ENCODE peak calls at places on chromosomes 11 and 22, in nine cellular contexts. One of them, this sample, is unnamed.

GRCh38 chr11:129315781-129316579 is 59.7 kb upstream of the BARX2 start:
- DNase-seq in colonic mucosa: peak
- DNase-seq in uterus: no peak
- DNase-seq in spleen: no peak
- DNase-seq in CD8-positive, alpha-beta T cell: no peak
- DNase-seq in ovary: no peak
- DNase-seq in left ventricle myocardium inferior: no peak
- DNase-seq in coronary artery: no peak
- DNase-seq in upper lobe of right lung: peak
- DNase-seq in this sample: no peak

GRCh38 chr11:503179-503981 is 3.7 kb downstream of the RNH1 start:
- DNase-seq in CD8-positive, alpha-beta T cell: no peak
- DNase-seq in left ventricle myocardium inferior: peak
- DNase-seq in coronary artery: peak
- DNase-seq in upper lobe of right lung: peak
- DNase-seq in ovary: peak
- DNase-seq in uterus: peak
- DNase-seq in colonic mucosa: peak
- DNase-seq in spleen: peak
- DNase-seq in this sample: no peak

GRCh38 chr22:46226577-46226976 is 23.5 kb downstream of the CDPF1 start:
- DNase-seq in coronary artery: no peak
- DNase-seq in uterus: no peak
- DNase-seq in left ventricle myocardium inferior: no peak
- DNase-seq in ovary: no peak
- DNase-seq in upper lobe of right lung: no peak
- DNase-seq in spleen: no peak
- DNase-seq in colonic mucosa: no peak
- DNase-seq in CD8-positive, alpha-beta T cell: no peak
- DNase-seq in this sample: no peak

GRCh38 chr11:105937738-105938137 is 84.3 kb downstream of the MSANTD4 start:
- DNase-seq in coronary artery: no peak
- DNase-seq in upper lobe of right lung: no peak
- DNase-seq in ovary: no peak
- DNase-seq in uterus: no peak
- DNase-seq in spleen: no peak
- DNase-seq in colonic mucosa: no peak
- DNase-seq in CD8-positive, alpha-beta T cell: no peak
- DNase-seq in left ventricle myocardium inferior: no peak
- DNase-seq in this sample: no peak

GRCh38 chr22:30861688-30862552 is 106.7 kb downstream of the MORC2 start:
- DNase-seq in spleen: peak
- DNase-seq in coronary artery: no peak
- DNase-seq in left ventricle myocardium inferior: no peak
- DNase-seq in upper lobe of right lung: peak
- DNase-seq in CD8-positive, alpha-beta T cell: no peak
- DNase-seq in uterus: no peak
- DNase-seq in ovary: no peak
- DNase-seq in colonic mucosa: no peak
- DNase-seq in this sample: no peak

GRCh38 chr11:130145975-130146776 is 13.4 kb upstream of the ST14 start:
- DNase-seq in spleen: no peak
- DNase-seq in coronary artery: peak
- DNase-seq in CD8-positive, alpha-beta T cell: no peak
- DNase-seq in colonic mucosa: peak
- DNase-seq in ovary: no peak
- DNase-seq in uterus: no peak
- DNase-seq in left ventricle myocardium inferior: peak
- DNase-seq in upper lobe of right lung: peak
- DNase-seq in this sample: no peak

GRCh38 chr11:123235687-123236261 is 40.7 kb upstream of the CLMP start:
- DNase-seq in ovary: peak
- DNase-seq in upper lobe of right lung: no peak
- DNase-seq in CD8-positive, alpha-beta T cell: no peak
- DNase-seq in spleen: no peak
- DNase-seq in left ventricle myocardium inferior: no peak
- DNase-seq in uterus: peak
- DNase-seq in coronary artery: no peak
- DNase-seq in colonic mucosa: no peak
- DNase-seq in this sample: no peak

GRCh38 chr22:30191049-30191701 is 55.4 kb downstream of the LIF start:
- DNase-seq in colonic mucosa: no peak
- DNase-seq in ovary: no peak
- DNase-seq in CD8-positive, alpha-beta T cell: no peak
- DNase-seq in left ventricle myocardium inferior: no peak
- DNase-seq in uterus: no peak
- DNase-seq in spleen: no peak
- DNase-seq in coronary artery: no peak
- DNase-seq in upper lobe of right lung: no peak
- DNase-seq in this sample: no peak

GRCh38 chr11:13434247-13435205 is 28.5 kb downstream of the BTBD10 start:
- DNase-seq in colonic mucosa: no peak
- DNase-seq in CD8-positive, alpha-beta T cell: no peak
- DNase-seq in ovary: no peak
- DNase-seq in uterus: no peak
- DNase-seq in left ventricle myocardium inferior: no peak
- DNase-seq in coronary artery: no peak
- DNase-seq in upper lobe of right lung: no peak
- DNase-seq in spleen: no peak
- DNase-seq in this sample: no peak

GRCh38 chr22:40037320-40037719 is 42.6 kb downstream of the FAM83F start:
- DNase-seq in colonic mucosa: no peak
- DNase-seq in CD8-positive, alpha-beta T cell: no peak
- DNase-seq in left ventricle myocardium inferior: no peak
- DNase-seq in coronary artery: no peak
- DNase-seq in ovary: no peak
- DNase-seq in spleen: peak
- DNase-seq in uterus: no peak
- DNase-seq in upper lobe of right lung: no peak
- DNase-seq in this sample: no peak

GRCh38 chr22:40035351-40035750 is 40.6 kb downstream of the FAM83F start:
- DNase-seq in spleen: peak
- DNase-seq in CD8-positive, alpha-beta T cell: no peak
- DNase-seq in colonic mucosa: no peak
- DNase-seq in left ventricle myocardium inferior: no peak
- DNase-seq in coronary artery: no peak
- DNase-seq in upper lobe of right lung: no peak
- DNase-seq in uterus: no peak
- DNase-seq in ovary: no peak
- DNase-seq in this sample: no peak

GRCh38 chr22:40039482-40039881 is 44.7 kb downstream of the FAM83F start:
- DNase-seq in left ventricle myocardium inferior: no peak
- DNase-seq in CD8-positive, alpha-beta T cell: no peak
- DNase-seq in coronary artery: no peak
- DNase-seq in uterus: no peak
- DNase-seq in ovary: no peak
- DNase-seq in spleen: no peak
- DNase-seq in colonic mucosa: no peak
- DNase-seq in upper lobe of right lung: peak
- DNase-seq in this sample: no peak

GRCh38 chr22:40036126-40036525 is 41.4 kb downstream of the FAM83F start:
- DNase-seq in left ventricle myocardium inferior: no peak
- DNase-seq in uterus: no peak
- DNase-seq in colonic mucosa: no peak
- DNase-seq in coronary artery: no peak
- DNase-seq in CD8-positive, alpha-beta T cell: no peak
- DNase-seq in spleen: no peak
- DNase-seq in upper lobe of right lung: no peak
- DNase-seq in ovary: no peak
- DNase-seq in this sample: no peak

DNA sequence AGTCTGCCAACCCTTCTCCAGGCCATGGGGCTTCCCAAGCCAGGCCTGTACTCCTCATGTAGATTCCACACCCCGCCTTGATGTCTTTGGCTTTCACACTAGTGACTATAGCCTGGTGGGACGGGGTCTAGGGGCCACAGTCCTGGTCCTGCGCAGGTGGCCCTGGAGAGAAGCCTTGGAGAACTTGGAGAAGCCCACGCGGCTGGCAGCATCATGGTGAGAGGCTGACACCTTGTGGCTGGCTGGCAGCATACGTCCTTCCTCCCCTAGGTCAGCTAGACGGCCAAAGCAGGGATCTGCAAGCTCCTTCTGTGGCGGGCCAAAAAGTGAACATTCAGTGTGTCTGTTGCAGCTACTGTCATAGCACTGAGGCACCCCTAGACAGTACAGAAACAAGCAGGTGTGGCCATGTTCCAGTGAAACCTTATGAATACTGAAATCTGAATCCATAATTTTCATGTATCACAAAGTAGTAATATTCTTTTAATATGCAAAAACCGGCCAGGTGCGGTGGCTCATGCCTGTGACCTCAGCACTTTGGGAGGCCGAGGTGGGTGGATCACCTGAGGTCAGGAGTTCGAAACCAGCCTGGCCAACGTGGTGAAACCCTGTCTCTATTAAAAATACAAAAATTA is 42.0 kb downstream of the FAM83F start:
- DNase-seq in left ventricle myocardium inferior: peak
- DNase-seq in spleen: peak
- DNase-seq in upper lobe of right lung: peak
- DNase-seq in uterus: no peak
- DNase-seq in colonic mucosa: peak
- DNase-seq in CD8-positive, alpha-beta T cell: peak
- DNase-seq in coronary artery: peak
- DNase-seq in ovary: no peak
- DNase-seq in this sample: peak
- TF ChIP-seq CTCF in left ventricle myocardium inferior: peak
- TF ChIP-seq CTCF in spleen: peak
- TF ChIP-seq CTCF in upper lobe of right lung: peak
- TF ChIP-seq CTCF in uterus: peak
- TF ChIP-seq CTCF in colonic mucosa: peak
- TF ChIP-seq CTCF in CD8-positive, alpha-beta T cell: peak
- TF ChIP-seq CTCF in coronary artery: no peak
- TF ChIP-seq CTCF in ovary: no peak
- TF ChIP-seq CTCF in this sample: peak

GRCh38 chr11:61752925-61753551 is 602 bp downstream of the MYRF start:
- DNase-seq in ovary: peak
- DNase-seq in spleen: no peak
- DNase-seq in uterus: no peak
- DNase-seq in colonic mucosa: no peak
- DNase-seq in upper lobe of right lung: no peak
- DNase-seq in left ventricle myocardium inferior: no peak
- DNase-seq in CD8-positive, alpha-beta T cell: no peak
- DNase-seq in coronary artery: no peak
- DNase-seq in this sample: no peak
- H3K27ac ChIP-seq in ovary: peak
- H3K27ac ChIP-seq in spleen: no peak
- H3K27ac ChIP-seq in uterus: peak
- H3K27ac ChIP-seq in colonic mucosa: no peak
- H3K27ac ChIP-seq in upper lobe of right lung: peak
- H3K27ac ChIP-seq in left ventricle myocardium inferior: no peak
- H3K27ac ChIP-seq in CD8-positive, alpha-beta T cell: no peak
- H3K27ac ChIP-seq in coronary artery: no peak
- H3K27ac ChIP-seq in this sample: no peak

DNA sequence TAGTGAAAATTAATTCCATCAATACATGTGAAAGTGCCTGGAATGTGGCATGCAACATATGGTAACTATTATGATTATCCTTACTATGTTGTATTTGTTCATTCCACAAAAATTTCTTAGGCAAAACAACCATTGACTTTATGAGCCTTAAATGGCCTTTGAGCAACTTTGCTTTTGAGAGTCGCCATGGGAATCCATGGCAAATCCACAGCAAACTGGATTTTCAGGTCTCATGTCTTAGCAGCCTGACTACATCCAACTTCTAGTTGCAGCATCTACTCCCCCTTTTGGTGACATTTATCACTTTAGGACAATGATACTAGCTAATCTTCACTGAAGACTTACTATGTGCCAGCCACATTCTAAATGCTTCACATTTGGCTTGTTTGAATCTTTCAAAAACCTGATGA is 56.8 kb downstream of the SLC1A2 start:
- DNase-seq in coronary artery: no peak
- DNase-seq in upper lobe of right lung: no peak
- DNase-seq in uterus: no peak
- DNase-seq in CD8-positive, alpha-beta T cell: no peak
- DNase-seq in left ventricle myocardium inferior: no peak
- DNase-seq in ovary: no peak
- DNase-seq in colonic mucosa: no peak
- DNase-seq in spleen: no peak
- DNase-seq in this sample: no peak
- TF ChIP-seq CTCF in coronary artery: no peak
- TF ChIP-seq CTCF in upper lobe of right lung: no peak
- TF ChIP-seq CTCF in uterus: no peak
- TF ChIP-seq CTCF in CD8-positive, alpha-beta T cell: no peak
- TF ChIP-seq CTCF in left ventricle myocardium inferior: no peak
- TF ChIP-seq CTCF in ovary: no peak
- TF ChIP-seq CTCF in colonic mucosa: no peak
- TF ChIP-seq CTCF in spleen: no peak
- TF ChIP-seq CTCF in this sample: no peak

DNA sequence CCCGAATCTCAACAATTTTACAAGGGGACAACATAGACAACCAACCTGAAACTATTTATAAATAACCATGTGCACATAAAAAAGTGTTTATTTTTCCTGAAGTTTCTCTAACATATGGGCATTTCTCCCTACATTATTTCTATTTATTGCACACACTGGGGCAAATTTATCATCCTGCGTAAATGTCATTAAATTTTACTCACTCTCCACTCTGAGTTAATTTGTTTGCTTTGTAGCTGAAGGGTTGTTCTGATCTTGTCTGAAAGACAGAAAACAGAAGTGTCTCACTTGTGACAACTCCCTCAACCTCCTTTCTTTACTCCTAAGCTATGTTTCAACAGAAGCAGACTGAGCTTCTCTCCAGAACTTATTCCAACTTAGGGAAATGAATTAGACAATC is 194.2 kb downstream of the HIPK3 start:
- DNase-seq in spleen: no peak
- DNase-seq in ovary: no peak
- DNase-seq in upper lobe of right lung: no peak
- DNase-seq in CD8-positive, alpha-beta T cell: no peak
- DNase-seq in left ventricle myocardium inferior: no peak
- DNase-seq in uterus: no peak
- DNase-seq in colonic mucosa: no peak
- DNase-seq in coronary artery: no peak
- DNase-seq in this sample: no peak
- H3K27ac ChIP-seq in spleen: no peak
- H3K27ac ChIP-seq in ovary: no peak
- H3K27ac ChIP-seq in upper lobe of right lung: no peak
- H3K27ac ChIP-seq in CD8-positive, alpha-beta T cell: no peak
- H3K27ac ChIP-seq in left ventricle myocardium inferior: no peak
- H3K27ac ChIP-seq in uterus: no peak
- H3K27ac ChIP-seq in colonic mucosa: no peak
- H3K27ac ChIP-seq in coronary artery: no peak
- H3K27ac ChIP-seq in this sample: no peak

DNA sequence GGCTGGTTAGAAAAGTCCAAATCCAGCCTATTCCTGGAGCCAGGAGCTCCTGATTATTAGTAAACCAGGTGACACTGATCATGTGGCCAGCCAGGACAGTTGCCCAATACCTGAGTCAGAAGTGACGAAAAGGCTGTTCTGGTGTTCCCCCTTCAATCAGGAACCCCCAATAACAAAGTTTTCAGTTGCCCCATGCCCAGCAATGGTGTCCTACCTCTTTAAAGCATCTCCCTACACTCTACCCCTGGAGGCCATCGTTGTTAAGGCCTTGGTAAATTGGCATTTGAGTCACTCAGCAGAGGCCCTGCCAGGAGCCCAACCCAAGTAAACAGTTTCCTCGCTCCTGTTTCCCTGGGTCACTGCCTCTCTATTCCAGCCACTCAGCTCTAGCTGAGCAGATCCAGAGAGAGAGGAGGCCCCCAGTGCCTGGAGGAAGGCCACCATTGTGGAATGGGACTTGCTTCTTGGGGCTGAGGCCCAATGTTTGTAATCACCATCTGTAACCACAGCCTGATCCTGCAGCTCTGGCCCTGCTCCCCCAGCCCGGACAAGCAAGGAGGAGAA is 25.0 kb downstream of the ARHGAP1 start:
- DNase-seq in left ventricle myocardium inferior: peak
- DNase-seq in uterus: peak
- DNase-seq in colonic mucosa: peak
- DNase-seq in ovary: no peak
- DNase-seq in CD8-positive, alpha-beta T cell: no peak
- DNase-seq in spleen: peak
- DNase-seq in coronary artery: no peak
- DNase-seq in upper lobe of right lung: peak
- DNase-seq in this sample: no peak
- TF ChIP-seq CTCF in left ventricle myocardium inferior: no peak
- TF ChIP-seq CTCF in uterus: no peak
- TF ChIP-seq CTCF in colonic mucosa: no peak
- TF ChIP-seq CTCF in ovary: no peak
- TF ChIP-seq CTCF in CD8-positive, alpha-beta T cell: no peak
- TF ChIP-seq CTCF in spleen: no peak
- TF ChIP-seq CTCF in coronary artery: no peak
- TF ChIP-seq CTCF in upper lobe of right lung: no peak
- TF ChIP-seq CTCF in this sample: no peak

This sample was measured in CD4-positive, alpha-beta T cell.